ENCODE peak calls at places on chromosome 19, in nine cellular contexts. E, U, K, L, Z, B, N, F and S are unnamed samples.

GRCh38 chr19:11355160-11356073 is at the start of gene PLPPR2:
- DNase-seq in Z (peak; percentile 91), F (peak; percentile 99), E (peak; percentile 75), U (peak; percentile 63), K (peak; percentile 78), B (no peak), L (peak; percentile 98), N (peak; percentile 90), S (peak; percentile 97)

GRCh38 chr19:21474671-21475181 is 30.7 kb upstream of the ZNF429 start:
- DNase-seq in Z (peak; percentile 64), K (peak; percentile 49), U (no peak), N (peak; percentile 13), F (peak; percentile 85), L (no peak), E (peak; percentile 67), B (no peak), S (peak; percentile 86)

GRCh38 chr19:18635831-18636182 is 1.0 kb upstream of the KLHL26 start:
- DNase-seq in E (no peak), B (no peak), N (no peak), L (no peak), K (no peak), U (no peak), Z (no peak), F (no peak), S (no peak)

GRCh38 chr19:14796021-14796420 is 17.7 kb upstream of the ADGRE2 start:
- DNase-seq in N (no peak), K (no peak), E (no peak), F (no peak), B (peak; percentile 40), U (no peak), Z (no peak), L (no peak), S (no peak)

GRCh38 chr19:16969127-16969526 is 57.5 kb downstream of the CPAMD8 start:
- DNase-seq in F (no peak), U (no peak), K (no peak), E (no peak), B (no peak), N (no peak), Z (no peak), L (peak; percentile 5), S (no peak)

GRCh38 chr19:2775556-2776430 is 7.3 kb downstream of the SGTA start:
- DNase-seq in L (no peak), Z (peak; percentile 68), B (no peak), E (peak; percentile 19), N (no peak), U (no peak), K (peak; percentile 36), F (no peak), S (peak; percentile 69)

GRCh38 chr19:57280913-57281425 is 684 bp downstream of the ZNF460 start:
- DNase-seq in K (no peak), N (peak; percentile 4), F (no peak), L (peak; percentile 7), E (no peak), B (no peak), U (no peak), Z (no peak), S (no peak)

GRCh38 chr19:33724021-33724722 is 72.5 kb upstream of the KCTD15 start:
- DNase-seq in Z (no peak), L (no peak), N (no peak), K (no peak), U (no peak), B (no peak), E (no peak), F (no peak), S (no peak)

GRCh38 chr19:4031420-4031819 is 23.9 kb downstream of the PIAS4 start:
- DNase-seq in L (no peak), N (no peak), U (no peak), Z (no peak), F (no peak), E (no peak), K (no peak), B (no peak), S (no peak)

GRCh38 chr19:31344403-31344802 is 4.8 kb downstream of the TSHZ3 start:
- DNase-seq in N (no peak), F (no peak), K (no peak), Z (no peak), L (no peak), U (no peak), B (no peak), E (no peak), S (no peak)